ENCODE peak calls at places on chromosomes 4 and X, in seven cellular contexts. One of them, this sample, is unnamed.

GRCh38 chr4:73417342-73417741 is 13.3 kb downstream of the ALB start:
- DNase-seq in fibroblast of pulmonary artery: no peak
- DNase-seq in activated B cell treated with CpG ODN at 0.5 μM for 24 hours: no peak
- DNase-seq in activated CD4-positive, CD25-positive, alpha-beta regulatory T cell treated with anti-CD3 and anti-CD28 coated beads, Interleukin-2, amount 50 U/mL, for 72 hours: no peak
- DNase-seq in substantia nigra: no peak
- DNase-seq in caudate nucleus: no peak
- DNase-seq in SHP77 treated with DMSO at 0.1 percent for 48 hours: no peak
- DNase-seq in this sample: no peak

GRCh38 chrX:154384284-154384892 is 5.3 kb downstream of the EMD start:
- DNase-seq in fibroblast of pulmonary artery: peak; percentile 44
- DNase-seq in activated B cell treated with CpG ODN at 0.5 μM for 24 hours: no peak
- DNase-seq in activated CD4-positive, CD25-positive, alpha-beta regulatory T cell treated with anti-CD3 and anti-CD28 coated beads, Interleukin-2, amount 50 U/mL, for 72 hours: no peak
- DNase-seq in substantia nigra: no peak
- DNase-seq in caudate nucleus: no peak
- DNase-seq in SHP77 treated with DMSO at 0.1 percent for 48 hours: no peak
- DNase-seq in this sample: no peak

GRCh38 chr4:123444298-123444731 is 47.7 kb downstream of the SPRY1 start:
- DNase-seq in fibroblast of pulmonary artery: peak; percentile 94
- DNase-seq in activated B cell treated with CpG ODN at 0.5 μM for 24 hours: peak; percentile 23
- DNase-seq in activated CD4-positive, CD25-positive, alpha-beta regulatory T cell treated with anti-CD3 and anti-CD28 coated beads, Interleukin-2, amount 50 U/mL, for 72 hours: no peak
- DNase-seq in substantia nigra: peak; percentile 22
- DNase-seq in caudate nucleus: no peak
- DNase-seq in SHP77 treated with DMSO at 0.1 percent for 48 hours: no peak
- DNase-seq in this sample: no peak

GRCh38 chrX:75156537-75156945 is 458 bp upstream of the ABCB7 start:
- DNase-seq in fibroblast of pulmonary artery: peak; percentile 57
- DNase-seq in activated B cell treated with CpG ODN at 0.5 μM for 24 hours: no peak
- DNase-seq in activated CD4-positive, CD25-positive, alpha-beta regulatory T cell treated with anti-CD3 and anti-CD28 coated beads, Interleukin-2, amount 50 U/mL, for 72 hours: no peak
- DNase-seq in substantia nigra: no peak
- DNase-seq in caudate nucleus: no peak
- DNase-seq in SHP77 treated with DMSO at 0.1 percent for 48 hours: peak; percentile 24
- DNase-seq in this sample: no peak

GRCh38 chr4:152981278-152981677 is 45.2 kb downstream of the FHDC1 start:
- DNase-seq in fibroblast of pulmonary artery: no peak
- DNase-seq in activated B cell treated with CpG ODN at 0.5 μM for 24 hours: no peak
- DNase-seq in activated CD4-positive, CD25-positive, alpha-beta regulatory T cell treated with anti-CD3 and anti-CD28 coated beads, Interleukin-2, amount 50 U/mL, for 72 hours: no peak
- DNase-seq in substantia nigra: no peak
- DNase-seq in caudate nucleus: no peak
- DNase-seq in SHP77 treated with DMSO at 0.1 percent for 48 hours: no peak
- DNase-seq in this sample: no peak

GRCh38 chr4:185761352-185762235 is 50.4 kb downstream of the SORBS2 start:
- DNase-seq in fibroblast of pulmonary artery: peak; percentile 69
- DNase-seq in activated B cell treated with CpG ODN at 0.5 μM for 24 hours: no peak
- DNase-seq in activated CD4-positive, CD25-positive, alpha-beta regulatory T cell treated with anti-CD3 and anti-CD28 coated beads, Interleukin-2, amount 50 U/mL, for 72 hours: no peak
- DNase-seq in substantia nigra: no peak
- DNase-seq in caudate nucleus: no peak
- DNase-seq in SHP77 treated with DMSO at 0.1 percent for 48 hours: no peak
- DNase-seq in this sample: no peak

GRCh38 chr4:108166441-108167315 is 2.1 kb downstream of the LEF1 start:
- DNase-seq in fibroblast of pulmonary artery: no peak
- DNase-seq in activated B cell treated with CpG ODN at 0.5 μM for 24 hours: peak; percentile 20
- DNase-seq in activated CD4-positive, CD25-positive, alpha-beta regulatory T cell treated with anti-CD3 and anti-CD28 coated beads, Interleukin-2, amount 50 U/mL, for 72 hours: peak; percentile 82
- DNase-seq in substantia nigra: no peak
- DNase-seq in caudate nucleus: no peak
- DNase-seq in SHP77 treated with DMSO at 0.1 percent for 48 hours: peak; percentile 22
- DNase-seq in this sample: no peak

GRCh38 chrX:152632445-152633097 is 5.1 kb upstream of the GABRQ start:
- DNase-seq in fibroblast of pulmonary artery: peak; percentile 48
- DNase-seq in activated B cell treated with CpG ODN at 0.5 μM for 24 hours: no peak
- DNase-seq in activated CD4-positive, CD25-positive, alpha-beta regulatory T cell treated with anti-CD3 and anti-CD28 coated beads, Interleukin-2, amount 50 U/mL, for 72 hours: peak; percentile 57
- DNase-seq in substantia nigra: peak; percentile 33
- DNase-seq in caudate nucleus: peak; percentile 0
- DNase-seq in SHP77 treated with DMSO at 0.1 percent for 48 hours: no peak
- DNase-seq in this sample: no peak

GRCh38 chr4:174152717-174153466 is 130.6 kb downstream of the FBXO8 start:
- DNase-seq in fibroblast of pulmonary artery: peak; percentile 37
- DNase-seq in activated B cell treated with CpG ODN at 0.5 μM for 24 hours: no peak
- DNase-seq in activated CD4-positive, CD25-positive, alpha-beta regulatory T cell treated with anti-CD3 and anti-CD28 coated beads, Interleukin-2, amount 50 U/mL, for 72 hours: no peak
- DNase-seq in substantia nigra: no peak
- DNase-seq in caudate nucleus: no peak
- DNase-seq in SHP77 treated with DMSO at 0.1 percent for 48 hours: no peak
- DNase-seq in this sample: no peak

GRCh38 chrX:70421618-70422017 is 1.5 kb upstream of the GDPD2 start:
- DNase-seq in fibroblast of pulmonary artery: peak; percentile 11
- DNase-seq in activated B cell treated with CpG ODN at 0.5 μM for 24 hours: no peak
- DNase-seq in activated CD4-positive, CD25-positive, alpha-beta regulatory T cell treated with anti-CD3 and anti-CD28 coated beads, Interleukin-2, amount 50 U/mL, for 72 hours: no peak
- DNase-seq in substantia nigra: peak; percentile 34
- DNase-seq in caudate nucleus: peak; percentile 4
- DNase-seq in SHP77 treated with DMSO at 0.1 percent for 48 hours: no peak
- DNase-seq in this sample: no peak

GRCh38 chr4:11904991-11905760 is 476.5 kb upstream of the HS3ST1 start:
- DNase-seq in fibroblast of pulmonary artery: peak; percentile 72
- DNase-seq in activated B cell treated with CpG ODN at 0.5 μM for 24 hours: no peak
- DNase-seq in activated CD4-positive, CD25-positive, alpha-beta regulatory T cell treated with anti-CD3 and anti-CD28 coated beads, Interleukin-2, amount 50 U/mL, for 72 hours: no peak
- DNase-seq in substantia nigra: no peak
- DNase-seq in caudate nucleus: no peak
- DNase-seq in SHP77 treated with DMSO at 0.1 percent for 48 hours: no peak
- DNase-seq in this sample: no peak

GRCh38 chr4:1982124-1983052 is 26.4 kb downstream of the NELFA start:
- DNase-seq in fibroblast of pulmonary artery: no peak
- DNase-seq in activated B cell treated with CpG ODN at 0.5 μM for 24 hours: no peak
- DNase-seq in activated CD4-positive, CD25-positive, alpha-beta regulatory T cell treated with anti-CD3 and anti-CD28 coated beads, Interleukin-2, amount 50 U/mL, for 72 hours: no peak
- DNase-seq in substantia nigra: no peak
- DNase-seq in caudate nucleus: no peak
- DNase-seq in SHP77 treated with DMSO at 0.1 percent for 48 hours: no peak
- DNase-seq in this sample: peak; percentile 42

GRCh38 chr4:95213361-95213760 is 335.4 kb downstream of the UNC5C start:
- DNase-seq in fibroblast of pulmonary artery: no peak
- DNase-seq in activated B cell treated with CpG ODN at 0.5 μM for 24 hours: no peak
- DNase-seq in activated CD4-positive, CD25-positive, alpha-beta regulatory T cell treated with anti-CD3 and anti-CD28 coated beads, Interleukin-2, amount 50 U/mL, for 72 hours: no peak
- DNase-seq in substantia nigra: peak; percentile 15
- DNase-seq in caudate nucleus: no peak
- DNase-seq in SHP77 treated with DMSO at 0.1 percent for 48 hours: no peak
- DNase-seq in this sample: no peak

GRCh38 chr4:25694466-25694865 is 38.8 kb downstream of the SLC34A2 start:
- DNase-seq in fibroblast of pulmonary artery: peak; percentile 25
- DNase-seq in activated B cell treated with CpG ODN at 0.5 μM for 24 hours: no peak
- DNase-seq in activated CD4-positive, CD25-positive, alpha-beta regulatory T cell treated with anti-CD3 and anti-CD28 coated beads, Interleukin-2, amount 50 U/mL, for 72 hours: no peak
- DNase-seq in substantia nigra: no peak
- DNase-seq in caudate nucleus: no peak
- DNase-seq in SHP77 treated with DMSO at 0.1 percent for 48 hours: no peak
- DNase-seq in this sample: no peak

GRCh38 chrX:65406532-65406931 is 128.1 kb downstream of the LAS1L start:
- DNase-seq in fibroblast of pulmonary artery: no peak
- DNase-seq in activated B cell treated with CpG ODN at 0.5 μM for 24 hours: no peak
- DNase-seq in activated CD4-positive, CD25-positive, alpha-beta regulatory T cell treated with anti-CD3 and anti-CD28 coated beads, Interleukin-2, amount 50 U/mL, for 72 hours: no peak
- DNase-seq in substantia nigra: no peak
- DNase-seq in caudate nucleus: peak; percentile 1
- DNase-seq in SHP77 treated with DMSO at 0.1 percent for 48 hours: no peak
- DNase-seq in this sample: no peak

GRCh38 chrX:107454302-107454701 is 4.8 kb downstream of the FRMPD3 start:
- DNase-seq in fibroblast of pulmonary artery: no peak
- DNase-seq in activated B cell treated with CpG ODN at 0.5 μM for 24 hours: no peak
- DNase-seq in activated CD4-positive, CD25-positive, alpha-beta regulatory T cell treated with anti-CD3 and anti-CD28 coated beads, Interleukin-2, amount 50 U/mL, for 72 hours: no peak
- DNase-seq in substantia nigra: no peak
- DNase-seq in caudate nucleus: no peak
- DNase-seq in SHP77 treated with DMSO at 0.1 percent for 48 hours: no peak
- DNase-seq in this sample: peak; percentile 74

GRCh38 chr4:26071688-26072087 is 157.7 kb downstream of the SMIM20 start:
- DNase-seq in fibroblast of pulmonary artery: no peak
- DNase-seq in activated B cell treated with CpG ODN at 0.5 μM for 24 hours: no peak
- DNase-seq in activated CD4-positive, CD25-positive, alpha-beta regulatory T cell treated with anti-CD3 and anti-CD28 coated beads, Interleukin-2, amount 50 U/mL, for 72 hours: no peak
- DNase-seq in substantia nigra: no peak
- DNase-seq in caudate nucleus: no peak
- DNase-seq in SHP77 treated with DMSO at 0.1 percent for 48 hours: no peak
- DNase-seq in this sample: no peak

GRCh38 chrX:8868906-8869305 is 67.7 kb upstream of the FAM9A start:
- DNase-seq in fibroblast of pulmonary artery: peak; percentile 50
- DNase-seq in activated B cell treated with CpG ODN at 0.5 μM for 24 hours: no peak
- DNase-seq in activated CD4-positive, CD25-positive, alpha-beta regulatory T cell treated with anti-CD3 and anti-CD28 coated beads, Interleukin-2, amount 50 U/mL, for 72 hours: no peak
- DNase-seq in substantia nigra: no peak
- DNase-seq in caudate nucleus: no peak
- DNase-seq in SHP77 treated with DMSO at 0.1 percent for 48 hours: no peak
- DNase-seq in this sample: no peak

GRCh38 chr4:6052679-6053078 is 34.4 kb upstream of the C4orf50 start:
- DNase-seq in fibroblast of pulmonary artery: no peak
- DNase-seq in activated B cell treated with CpG ODN at 0.5 μM for 24 hours: no peak
- DNase-seq in activated CD4-positive, CD25-positive, alpha-beta regulatory T cell treated with anti-CD3 and anti-CD28 coated beads, Interleukin-2, amount 50 U/mL, for 72 hours: no peak
- DNase-seq in substantia nigra: no peak
- DNase-seq in caudate nucleus: no peak
- DNase-seq in SHP77 treated with DMSO at 0.1 percent for 48 hours: no peak
- DNase-seq in this sample: no peak

GRCh38 chr4:162645381-162645780 is 481.6 kb upstream of the FSTL5 start:
- DNase-seq in fibroblast of pulmonary artery: peak; percentile 2
- DNase-seq in activated B cell treated with CpG ODN at 0.5 μM for 24 hours: no peak
- DNase-seq in activated CD4-positive, CD25-positive, alpha-beta regulatory T cell treated with anti-CD3 and anti-CD28 coated beads, Interleukin-2, amount 50 U/mL, for 72 hours: no peak
- DNase-seq in substantia nigra: no peak
- DNase-seq in caudate nucleus: no peak
- DNase-seq in SHP77 treated with DMSO at 0.1 percent for 48 hours: no peak
- DNase-seq in this sample: no peak

GRCh38 chr4:187608001-187608421 is 387.6 kb upstream of the ZFP42 start:
- DNase-seq in fibroblast of pulmonary artery: peak; percentile 25
- DNase-seq in activated B cell treated with CpG ODN at 0.5 μM for 24 hours: no peak
- DNase-seq in activated CD4-positive, CD25-positive, alpha-beta regulatory T cell treated with anti-CD3 and anti-CD28 coated beads, Interleukin-2, amount 50 U/mL, for 72 hours: no peak
- DNase-seq in substantia nigra: no peak
- DNase-seq in caudate nucleus: no peak
- DNase-seq in SHP77 treated with DMSO at 0.1 percent for 48 hours: peak; percentile 65
- DNase-seq in this sample: no peak

GRCh38 chr4:168586926-168587325 is 90.1 kb downstream of the PALLD start:
- DNase-seq in fibroblast of pulmonary artery: no peak
- DNase-seq in activated B cell treated with CpG ODN at 0.5 μM for 24 hours: no peak
- DNase-seq in activated CD4-positive, CD25-positive, alpha-beta regulatory T cell treated with anti-CD3 and anti-CD28 coated beads, Interleukin-2, amount 50 U/mL, for 72 hours: no peak
- DNase-seq in substantia nigra: no peak
- DNase-seq in caudate nucleus: no peak
- DNase-seq in SHP77 treated with DMSO at 0.1 percent for 48 hours: no peak
- DNase-seq in this sample: no peak

GRCh38 chr4:109826719-109827118 is 1.1 kb upstream of the RRH start:
- DNase-seq in fibroblast of pulmonary artery: peak; percentile 52
- DNase-seq in activated B cell treated with CpG ODN at 0.5 μM for 24 hours: no peak
- DNase-seq in activated CD4-positive, CD25-positive, alpha-beta regulatory T cell treated with anti-CD3 and anti-CD28 coated beads, Interleukin-2, amount 50 U/mL, for 72 hours: no peak
- DNase-seq in substantia nigra: no peak
- DNase-seq in caudate nucleus: no peak
- DNase-seq in SHP77 treated with DMSO at 0.1 percent for 48 hours: no peak
- DNase-seq in this sample: no peak

This sample was measured in natural killer cell treated with Interleukin-12 subunit alpha and Interleukin-12 subunit beta and Interleukin-15 and Interleukin-18, amount 100 ng/mL, for 72 hours.